ENCODE peak calls at places on chromosome 17, in six cellular contexts. N is ascending aorta, G is H1, C is epithelial cell of esophagus, J is fibroblast of the aortic adventitia, W is lower leg skin. R is an unnamed sample.

GRCh38 chr17:49585422-49586027 is 9.9 kb downstream of the NXPH3 start:
- DNase-seq in G (no peak), N (no peak), W (no peak), J (no peak), C (no peak), R (no peak)

GRCh38 chr17:5929721-5930120 is 140.5 kb upstream of the WSCD1 start:
- DNase-seq in C (no peak), G (no peak), W (no peak), J (no peak), N (no peak), R (no peak)

GRCh38 chr17:45222994-45223540 is 1.4 kb downstream of the FMNL1 start:
- DNase-seq in C (no peak), J (no peak), W (no peak), G (no peak), N (no peak), R (no peak)

GRCh38 chr17:1643999-1644492 is 1.5 kb downstream of the SCARF1 start:
- DNase-seq in G (no peak), J (no peak), W (no peak), C (no peak), N (no peak), R (no peak)

GRCh38 chr17:59558953-59559352 is 6.5 kb upstream of the DHX40 start:
- DNase-seq in W (no peak), J (peak), C (peak), N (no peak), G (no peak), R (no peak)

GRCh38 chr17:73043686-73044581 is 48.6 kb downstream of the SLC39A11 start:
- DNase-seq in W (no peak), G (no peak), C (peak), J (peak), N (no peak), R (no peak)

GRCh38 chr17:17104494-17104893 is 62.2 kb downstream of the MPRIP start:
- DNase-seq in C (no peak), W (no peak), N (no peak), G (no peak), J (no peak), R (no peak)

GRCh38 chr17:70366421-70366820 is 197.1 kb downstream of the KCNJ2 start:
- DNase-seq in C (no peak), G (no peak), J (no peak), N (no peak), W (no peak), R (no peak)

GRCh38 chr17:37671813-37672544 is 28.7 kb upstream of the DDX52 start:
- DNase-seq in G (no peak), C (peak), W (no peak), J (peak), N (no peak), R (no peak)

GRCh38 chr17:336110-337021 is 16.2 kb downstream of the RPH3AL start:
- DNase-seq in N (no peak), G (no peak), C (no peak), W (peak), J (no peak), R (no peak)

GRCh38 chr17:32323784-32324590 is 18.0 kb downstream of the C17orf75 start:
- DNase-seq in C (peak), W (no peak), J (peak), G (no peak), N (no peak), R (no peak)
- H3K4me3 ChIP-seq in C (no peak), W (no peak), J (peak), G (no peak), N (no peak), R (no peak)

GRCh38 chr17:77454560-77455095 is 313.9 kb downstream of the SEC14L1 start:
- DNase-seq in G (no peak), W (no peak), N (no peak), C (no peak), J (no peak), R (no peak)
- H3K4me3 ChIP-seq in G (no peak), W (no peak), N (no peak), C (peak), J (no peak), R (peak)

GRCh38 chr17:19799796-19800195 is 51.7 kb upstream of the ALDH3A1 start:
- DNase-seq in J (no peak), C (peak), G (no peak), N (no peak), W (no peak), R (no peak)
- H3K4me3 ChIP-seq in J (no peak), C (no peak), G (no peak), N (no peak), W (no peak), R (no peak)

GRCh38 chr17:8153550-8153956 is 1.3 kb upstream of the PER1 start:
- DNase-seq in J (peak), W (peak), N (peak), G (no peak), C (peak), R (no peak)
- H3K4me3 ChIP-seq in J (no peak), W (no peak), N (peak), G (no peak), C (peak), R (peak)

GRCh38 chr17:29677139-29677834 is 54.6 kb upstream of the CORO6 start:
- DNase-seq in J (peak), W (no peak), N (no peak), C (no peak), G (no peak), R (no peak)

GRCh38 chr17:29682987-29683386 is 60.3 kb upstream of the CORO6 start:
- DNase-seq in C (no peak), N (no peak), J (no peak), G (no peak), W (no peak), R (no peak)

GRCh38 chr17:29686998-29687397 is 64.3 kb upstream of the CORO6 start:
- DNase-seq in G (no peak), J (no peak), C (no peak), N (no peak), W (no peak), R (no peak)

GRCh38 chr17:29683481-29683880 is 60.8 kb upstream of the CORO6 start:
- DNase-seq in J (no peak), C (peak), N (no peak), G (no peak), W (no peak), R (no peak)

GRCh38 chr17:29682054-29682453 is 59.3 kb upstream of the CORO6 start:
- DNase-seq in G (no peak), W (no peak), J (no peak), N (no peak), C (no peak), R (no peak)
- H3K4me3 ChIP-seq in G (no peak), W (no peak), J (no peak), N (no peak), C (no peak), R (no peak)

R was measured in esophagus squamous epithelium.